ENCODE peak calls at places on chromosome 13, in nine cellular contexts. M, J, R, H, I, F, L, K and X are unnamed samples.

GRCh38 chr13:99892189-99892588 is 79.4 kb downstream of the ZIC5 start:
- DNase-seq in M (no peak), J (no peak), R (no peak), H (peak; percentile 45), I (no peak), F (no peak), L (no peak), K (no peak), X (no peak)

GRCh38 chr13:43204591-43204990 is 181.2 kb downstream of the DNAJC15 start:
- DNase-seq in M (no peak), J (no peak), R (no peak), H (no peak), I (no peak), F (no peak), L (no peak), K (no peak), X (no peak)

GRCh38 chr13:20461860-20462532 is 63.7 kb downstream of the CRYL1 start:
- DNase-seq in M (no peak), J (no peak), R (no peak), H (no peak), I (no peak), F (no peak), L (no peak), K (no peak), X (no peak)

GRCh38 chr13:99269627-99270252 is 11.6 kb upstream of the GPR18 start:
- DNase-seq in M (no peak), J (no peak), R (no peak), H (peak; percentile 24), I (peak; percentile 78), F (no peak), L (peak; percentile 68), K (no peak), X (no peak)

GRCh38 chr13:25677956-25678355 is 306.2 kb downstream of the ATP8A2 start:
- DNase-seq in M (no peak), J (no peak), R (no peak), H (no peak), I (no peak), F (no peak), L (no peak), K (no peak), X (no peak)

GRCh38 chr13:74052402-74052928 is 81.7 kb downstream of the KLF12 start:
- DNase-seq in M (no peak), J (no peak), R (no peak), H (no peak), I (no peak), F (no peak), L (no peak), K (no peak), X (no peak)

GRCh38 chr13:79919109-79919508 is 421.8 kb downstream of the SPRY2 start:
- DNase-seq in M (no peak), J (no peak), R (no peak), H (no peak), I (no peak), F (no peak), L (no peak), K (no peak), X (no peak)

GRCh38 chr13:32894589-32895001 is 121.6 kb upstream of the KL start:
- DNase-seq in M (no peak), J (no peak), R (no peak), H (no peak), I (peak; percentile 53), F (no peak), L (no peak), K (no peak), X (no peak)

GRCh38 chr13:21361123-21361522 is 98.0 kb downstream of the ZDHHC20 start:
- DNase-seq in M (no peak), J (no peak), R (no peak), H (no peak), I (no peak), F (no peak), L (no peak), K (no peak), X (no peak)

GRCh38 chr13:97535619-97536018 is 101.7 kb downstream of the RAP2A start:
- DNase-seq in M (no peak), J (no peak), R (no peak), H (no peak), I (peak; percentile 11), F (no peak), L (no peak), K (no peak), X (no peak)

GRCh38 chr13:98129059-98129741 is 13.7 kb upstream of the FARP1 start:
- DNase-seq in M (no peak), J (no peak), R (no peak), H (no peak), I (no peak), F (no peak), L (no peak), K (no peak), X (no peak)

GRCh38 chr13:97757807-97758206 is 195.7 kb upstream of the IPO5 start:
- DNase-seq in M (no peak), J (no peak), R (no peak), H (no peak), I (peak; percentile 76), F (no peak), L (no peak), K (no peak), X (no peak)

GRCh38 chr13:57063007-57063406 is 77.7 kb upstream of the PRR20A start:
- DNase-seq in M (no peak), J (no peak), R (no peak), H (no peak), I (no peak), F (no peak), L (no peak), K (peak; percentile 3), X (no peak)